ENCODE peak calls at places on chromosomes 11 and 22, in nine cellular contexts. H is GM06990; G is A549; V is cardiac fibroblast; L is HFFc6; I is CD8-positive, alpha-beta T cell; S is heart left ventricle; X is DND-41; N is MCF 10A. M is an unnamed sample.

GRCh38 chr22:49687786-49688515 is 139.7 kb downstream of the BRD1 start:
- DNase-seq in H (no peak), G (no peak), V (no peak), L (no peak), I (no peak), S (no peak), X (no peak), N (no peak), M (no peak)

GRCh38 chr11:92820860-92821259 is 148.6 kb upstream of the MTNR1B start:
- DNase-seq in H (no peak), G (no peak), V (no peak), L (no peak), I (no peak), S (no peak), X (no peak), N (no peak), M (no peak)

GRCh38 chr11:92735039-92735438 is 234.4 kb upstream of the MTNR1B start:
- DNase-seq in H (no peak), G (no peak), V (no peak), L (no peak), I (no peak), S (no peak), X (no peak), N (peak), M (no peak)

GRCh38 chr11:26865703-26866102 is 128.2 kb upstream of the FIBIN start:
- DNase-seq in H (no peak), G (no peak), V (peak), L (no peak), I (no peak), S (no peak), X (no peak), N (no peak), M (no peak)

GRCh38 chr22:50034126-50035081 is 21.8 kb upstream of the IL17REL start:
- DNase-seq in H (no peak), G (no peak), V (no peak), L (no peak), I (no peak), S (no peak), X (no peak), N (no peak), M (no peak)

GRCh38 chr22:49963647-49964026 is 3.1 kb downstream of the PIM3 start:
- DNase-seq in H (no peak), G (no peak), V (no peak), L (no peak), I (no peak), S (peak), X (no peak), N (no peak), M (no peak)

GRCh38 chr11:1644601-1645356 is 15.2 kb downstream of the KRTAP5-5 start:
- DNase-seq in H (no peak), G (no peak), V (no peak), L (no peak), I (no peak), S (no peak), X (no peak), N (no peak), M (no peak)

GRCh38 chr11:131894615-131895544 is 524.5 kb downstream of the NTM start:
- DNase-seq in H (no peak), G (no peak), V (peak), L (no peak), I (no peak), S (no peak), X (no peak), N (no peak), M (no peak)

DNA sequence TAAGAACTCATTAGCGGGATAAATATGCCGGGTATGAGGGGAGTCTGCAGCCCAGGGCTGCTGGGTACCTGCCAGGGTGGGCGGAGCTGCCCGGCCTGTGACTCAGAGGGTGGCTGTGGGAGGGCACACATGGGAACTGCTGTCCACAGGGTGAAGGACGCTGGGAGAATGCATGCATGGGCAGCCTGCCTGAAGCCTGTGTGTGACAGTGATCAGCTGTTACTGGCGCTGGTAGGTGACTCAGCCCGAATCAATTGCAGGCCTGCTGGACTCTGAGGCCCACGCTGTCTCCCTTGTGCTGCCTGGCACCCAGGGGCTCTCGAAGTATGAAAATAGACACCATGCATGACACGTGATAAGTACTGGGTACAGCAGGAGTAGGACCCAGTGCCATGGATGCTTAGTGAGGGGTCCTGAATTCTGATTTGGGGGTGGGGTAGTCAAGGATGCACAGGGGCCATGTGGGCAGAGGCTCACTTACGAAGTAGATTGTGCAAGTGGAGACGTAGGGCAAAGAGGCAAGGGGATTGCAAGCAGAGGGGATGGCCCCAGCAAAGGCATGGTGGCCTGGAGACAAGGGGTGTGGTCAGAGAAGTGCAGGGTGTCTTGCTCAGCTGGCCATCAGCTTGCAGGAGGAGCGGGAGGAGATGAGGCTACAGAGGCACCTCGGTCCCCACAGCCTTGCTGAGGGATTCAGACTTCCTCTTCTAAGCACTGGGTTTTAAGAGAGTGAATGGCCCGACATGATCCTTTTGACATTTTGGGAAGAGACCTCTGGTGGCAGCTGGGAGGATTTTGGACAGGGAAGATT is 36.5 kb downstream of the GRIK4 start:
- DNase-seq in H (no peak), G (peak), V (peak), L (peak), I (no peak), S (peak), X (no peak), N (peak), M (no peak)
- TF ChIP-seq CTCF in H (no peak), G (no peak), V (no peak), L (peak), I (no peak), S (no peak), X (no peak), N (no peak), M (peak)

GRCh38 chr11:34419158-34419557 is 19.6 kb upstream of the CAT start:
- DNase-seq in H (no peak), G (no peak), V (no peak), L (no peak), I (no peak), S (no peak), X (no peak), N (no peak), M (no peak)

GRCh38 chr11:34416746-34417145 is 22.0 kb upstream of the CAT start:
- DNase-seq in H (no peak), G (no peak), V (peak), L (no peak), I (no peak), S (no peak), X (no peak), N (peak), M (no peak)

GRCh38 chr11:34416088-34416487 is 22.6 kb upstream of the CAT start:
- DNase-seq in H (no peak), G (no peak), V (no peak), L (no peak), I (no peak), S (no peak), X (no peak), N (no peak), M (no peak)

GRCh38 chr11:34415538-34415937 is 23.2 kb upstream of the CAT start:
- DNase-seq in H (no peak), G (no peak), V (no peak), L (no peak), I (no peak), S (no peak), X (no peak), N (no peak), M (no peak)

GRCh38 chr11:34417203-34417602 is 21.5 kb upstream of the CAT start:
- DNase-seq in H (no peak), G (no peak), V (no peak), L (no peak), I (no peak), S (no peak), X (no peak), N (no peak), M (no peak)
- TF ChIP-seq CTCF in H (peak), G (no peak), V (no peak), L (no peak), I (no peak), S (no peak), X (no peak), N (peak), M (peak)

GRCh38 chr11:74725701-74726100 is 5.5 kb downstream of the CHRDL2 start:
- DNase-seq in H (no peak), G (no peak), V (no peak), L (no peak), I (no peak), S (no peak), X (no peak), N (no peak), M (no peak)

GRCh38 chr11:74723511-74723910 is 7.7 kb downstream of the CHRDL2 start:
- DNase-seq in H (no peak), G (no peak), V (no peak), L (no peak), I (no peak), S (no peak), X (no peak), N (no peak), M (no peak)

GRCh38 chr11:74729397-74729796 is 1.8 kb downstream of the CHRDL2 start:
- DNase-seq in H (no peak), G (no peak), V (no peak), L (no peak), I (no peak), S (no peak), X (no peak), N (no peak), M (no peak)

GRCh38 chr11:74730601-74731260 is 495 bp downstream of the CHRDL2 start:
- DNase-seq in H (no peak), G (no peak), V (no peak), L (no peak), I (no peak), S (no peak), X (no peak), N (no peak), M (no peak)

GRCh38 chr11:74726547-74727182 is 4.6 kb downstream of the CHRDL2 start:
- DNase-seq in H (no peak), G (peak), V (peak), L (peak), I (peak), S (peak), X (peak), N (peak), M (no peak)
- TF ChIP-seq CTCF in H (peak), G (peak), V (peak), L (peak), I (peak), S (peak), X (peak), N (peak), M (peak)

DNA sequence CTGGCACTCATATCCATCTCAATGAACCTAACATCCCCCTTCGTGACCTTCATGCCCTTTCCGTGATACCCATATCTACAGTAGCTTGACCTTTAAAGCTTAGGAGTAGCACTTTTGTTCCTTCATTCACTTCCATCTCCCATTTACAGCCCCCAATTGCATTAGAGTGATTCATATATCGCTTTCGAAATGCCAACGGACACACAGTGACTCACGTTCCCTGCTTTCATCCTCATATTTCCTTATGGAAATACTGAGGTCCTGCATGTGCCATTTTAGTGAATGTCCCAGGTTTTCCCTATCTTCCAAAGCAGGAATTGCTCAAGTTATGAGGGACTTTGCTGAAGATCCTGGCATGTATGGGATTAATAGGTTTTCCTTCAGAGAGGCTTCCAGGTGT is 44.3 kb upstream of the CEP126 start:
- DNase-seq in H (no peak), G (peak), V (peak), L (peak), I (no peak), S (no peak), X (no peak), N (peak), M (no peak)
- TF ChIP-seq CTCF in H (no peak), G (no peak), V (no peak), L (peak), I (no peak), S (no peak), X (no peak), N (no peak), M (no peak)

GRCh38 chr11:67355023-67355793 is 1.9 kb upstream of the POLD4 start:
- DNase-seq in H (no peak), G (peak), V (no peak), L (no peak), I (no peak), S (no peak), X (no peak), N (no peak), M (peak)

GRCh38 chr11:67354314-67355022 is 1.1 kb upstream of the POLD4 start:
- DNase-seq in H (no peak), G (peak), V (peak), L (peak), I (no peak), S (peak), X (no peak), N (peak), M (peak)

GRCh38 chr11:67351275-67352005 is 1.9 kb downstream of the POLD4 start:
- DNase-seq in H (no peak), G (peak), V (peak), L (peak), I (peak), S (no peak), X (peak), N (peak), M (peak)

GRCh38 chr11:67353317-67354313 is at the start of gene POLD4:
- DNase-seq in H (peak), G (peak), V (peak), L (peak), I (peak), S (peak), X (peak), N (peak), M (peak)

DNA sequence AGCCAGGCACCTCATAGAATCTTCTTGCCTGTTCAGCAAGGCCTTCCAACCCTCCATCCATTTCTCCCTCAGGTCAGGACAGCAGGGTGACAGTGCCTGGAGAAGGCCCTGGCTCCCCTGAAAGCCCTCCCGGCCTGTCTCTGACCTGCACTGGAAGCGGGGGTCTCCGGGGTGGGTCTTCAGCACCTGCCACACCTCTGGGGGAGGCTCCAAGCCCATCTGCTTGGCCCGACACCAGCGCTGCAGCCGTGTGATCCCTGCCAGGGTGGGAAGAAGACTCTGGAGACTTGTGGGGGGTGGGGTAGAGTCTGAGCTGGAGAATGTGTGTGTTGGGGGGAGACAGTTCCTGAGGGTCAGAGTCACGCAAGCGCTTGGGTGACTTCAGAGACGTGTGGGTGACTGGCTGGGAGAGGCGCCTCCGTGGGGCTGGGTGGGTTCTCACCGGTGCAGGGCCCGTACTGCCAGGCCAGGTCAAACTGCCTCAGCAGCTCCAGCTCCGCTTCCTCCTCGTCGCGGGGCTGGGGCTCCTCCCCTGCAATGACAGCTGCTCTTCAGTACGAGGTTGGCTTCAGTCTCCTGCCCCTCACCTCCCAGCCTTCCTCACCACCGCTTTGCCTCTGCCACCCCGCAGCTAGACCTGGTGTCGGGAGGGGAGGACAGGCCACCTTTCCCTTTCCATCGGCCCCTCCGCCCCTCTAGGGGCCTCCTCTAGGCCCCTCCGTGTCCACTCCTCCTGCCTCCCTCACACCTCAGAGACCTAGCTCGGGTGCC is 615 bp downstream of the POLD4 start:
- DNase-seq in H (no peak), G (no peak), V (no peak), L (no peak), I (peak), S (peak), X (peak), N (no peak), M (peak)
- TF ChIP-seq CTCF in H (no peak), G (no peak), V (no peak), L (no peak), I (no peak), S (no peak), X (no peak), N (no peak), M (no peak)

DNA sequence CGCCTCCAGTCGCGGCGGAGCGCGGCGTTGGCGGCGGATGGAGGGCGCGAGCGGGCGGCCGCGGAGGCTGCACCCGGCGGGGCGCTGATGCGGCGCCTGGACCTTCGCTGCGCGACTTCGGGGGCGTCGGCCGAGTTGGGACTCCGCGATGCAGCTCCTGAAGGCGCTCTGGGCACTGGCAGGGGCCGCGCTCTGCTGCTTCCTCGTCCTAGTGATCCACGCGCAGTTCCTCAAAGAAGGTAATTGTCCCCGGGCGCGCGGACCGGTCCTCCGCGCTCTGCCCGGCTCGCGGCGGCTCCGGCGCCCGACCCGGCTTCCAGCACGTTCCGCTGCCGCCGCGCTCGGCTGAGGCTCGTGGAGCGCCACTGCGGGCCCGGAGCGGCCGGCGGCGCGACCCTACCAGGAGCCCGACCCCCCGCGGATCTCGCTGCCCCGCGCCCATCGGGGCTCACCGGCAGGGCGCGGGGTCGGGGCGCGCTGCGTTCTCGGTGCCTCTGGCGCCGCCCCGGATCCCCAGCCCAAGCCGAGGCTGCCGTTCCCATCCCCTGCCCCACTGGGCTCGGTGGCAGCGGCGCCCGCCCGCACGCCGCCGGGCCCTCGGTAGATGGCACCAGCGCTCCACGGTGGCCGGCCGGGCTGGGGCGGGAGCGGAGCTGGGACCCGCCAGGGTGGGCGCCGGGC is 1251.2 kb downstream of the BRD1 start:
- DNase-seq in H (no peak), G (no peak), V (no peak), L (no peak), I (no peak), S (no peak), X (no peak), N (no peak), M (no peak)
- TF ChIP-seq CTCF in H (no peak), G (peak), V (no peak), L (no peak), I (no peak), S (no peak), X (no peak), N (no peak), M (peak)

DNA sequence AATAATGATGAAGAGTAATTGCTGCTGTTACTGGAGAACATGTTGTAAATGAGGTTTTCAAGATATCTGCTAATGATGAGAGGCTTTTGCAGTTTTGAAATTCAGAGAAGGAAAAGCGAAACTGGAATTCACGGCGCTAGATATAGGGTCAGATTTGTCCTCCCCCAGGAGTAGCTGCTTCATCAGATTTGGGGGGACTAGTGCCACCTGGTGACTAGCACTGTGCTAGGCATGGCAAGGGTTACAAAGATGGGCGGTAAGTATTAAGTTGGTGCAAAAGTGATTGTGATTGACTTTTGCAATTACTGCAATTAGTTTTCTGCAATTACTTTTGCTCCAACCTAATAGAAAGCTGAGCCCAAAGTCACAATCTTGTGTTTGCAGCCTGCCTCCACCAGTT is 879.9 kb upstream of the TENM4 start:
- DNase-seq in H (no peak), G (no peak), V (no peak), L (no peak), I (no peak), S (no peak), X (no peak), N (peak), M (no peak)
- TF ChIP-seq CTCF in H (peak), G (no peak), V (no peak), L (no peak), I (no peak), S (no peak), X (peak), N (peak), M (peak)